ENCODE peak calls at places on chromosome 3, in seven cellular contexts. H, P, B, O, L, T and S are unnamed samples.

GRCh38 chr3:132535575-132536441 is 61.3 kb upstream of the ACKR4 start:
- DNase-seq in T (peak), L (peak), B (no peak), P (peak), O (no peak), H (peak), S (peak)

GRCh38 chr3:56321383-56321782 is 146.9 kb downstream of the ERC2 start:
- DNase-seq in B (no peak), T (no peak), P (no peak), H (no peak), L (no peak), O (no peak), S (no peak)

GRCh38 chr3:45367451-45367850 is 20.9 kb upstream of the LARS2 start:
- DNase-seq in T (peak), B (no peak), H (no peak), O (no peak), L (no peak), P (no peak), S (no peak)

GRCh38 chr3:79953591-79954105 is 185.8 kb upstream of the ROBO1 start:
- DNase-seq in P (no peak), T (no peak), B (no peak), O (no peak), L (no peak), H (no peak), S (no peak)

GRCh38 chr3:38648659-38649499 is 608 bp downstream of the SCN5A start:
- DNase-seq in O (no peak), T (no peak), L (peak), H (no peak), P (peak), B (no peak), S (no peak)

GRCh38 chr3:171393032-171393744 is 67.0 kb downstream of the TNIK start:
- DNase-seq in P (no peak), B (no peak), T (no peak), O (no peak), L (no peak), H (no peak), S (no peak)

GRCh38 chr3:190281308-190282051 is 40.8 kb downstream of the CLDN1 start:
- DNase-seq in P (no peak), O (no peak), B (no peak), T (no peak), L (no peak), H (no peak), S (no peak)

GRCh38 chr3:52068055-52068704 is 11.8 kb upstream of the DUSP7 start:
- DNase-seq in T (no peak), B (no peak), O (no peak), P (peak), L (no peak), H (no peak), S (no peak)

GRCh38 chr3:192467230-192468186 is 259.8 kb downstream of the FGF12 start:
- DNase-seq in B (no peak), H (peak), O (no peak), T (peak), L (no peak), P (peak), S (no peak)

GRCh38 chr3:188194327-188194726 is 40.4 kb downstream of the LPP start:
- DNase-seq in L (no peak), H (no peak), O (no peak), T (no peak), B (no peak), P (no peak), S (no peak)

GRCh38 chr3:161409069-161409468 is 37.8 kb upstream of the SPTSSB start:
- DNase-seq in B (no peak), T (peak), H (no peak), P (peak), L (no peak), O (no peak), S (no peak)

GRCh38 chr3:34106879-34107278 is 308.4 kb downstream of the PDCD6IP start:
- DNase-seq in L (no peak), B (no peak), P (peak), T (peak), H (peak), O (no peak), S (peak)

GRCh38 chr3:137035631-137036030 is 77.8 kb downstream of the IL20RB start:
- DNase-seq in B (no peak), P (no peak), O (no peak), T (peak), H (no peak), L (no peak), S (no peak)

GRCh38 chr3:53974314-53974713 is 82.7 kb upstream of the SELENOK start:
- DNase-seq in T (no peak), O (no peak), H (no peak), B (no peak), L (no peak), P (no peak), S (no peak)

GRCh38 chr3:187628169-187628568 is 42.0 kb downstream of the SST start:
- DNase-seq in B (no peak), L (no peak), P (no peak), T (no peak), O (no peak), H (no peak), S (no peak)

GRCh38 chr3:165283328-165283727 is 87.1 kb upstream of the SLITRK3 start:
- DNase-seq in L (no peak), O (no peak), B (no peak), T (no peak), H (no peak), P (no peak), S (no peak)

GRCh38 chr3:171407746-171408145 is 52.5 kb downstream of the TNIK start:
- DNase-seq in H (no peak), B (no peak), P (no peak), T (no peak), O (no peak), L (no peak), S (no peak)

GRCh38 chr3:126996905-126997304 is 14.0 kb downstream of the PLXNA1 start:
- DNase-seq in H (no peak), T (no peak), L (peak), O (no peak), P (no peak), B (no peak), S (no peak)

GRCh38 chr3:143600762-143601161 is 247.5 kb downstream of the SLC9A9 start:
- DNase-seq in P (no peak), B (no peak), H (no peak), O (no peak), L (no peak), T (no peak), S (no peak)

GRCh38 chr3:15497984-15498383 is 23.5 kb downstream of the COLQ start:
- DNase-seq in T (no peak), L (no peak), H (no peak), O (no peak), B (no peak), P (no peak), S (no peak)

GRCh38 chr3:187669675-187670504 is at the start of gene SST:
- DNase-seq in P (no peak), O (peak), L (no peak), T (peak), H (no peak), B (peak), S (no peak)

GRCh38 chr3:131075632-131076328 is 49.1 kb downstream of the NEK11 start:
- DNase-seq in O (no peak), T (no peak), P (no peak), L (no peak), H (no peak), B (no peak), S (no peak)

GRCh38 chr3:113773381-113773780 is 26.5 kb downstream of the ATP6V1A start:
- DNase-seq in B (no peak), P (no peak), L (no peak), O (no peak), H (no peak), T (no peak), S (no peak)

GRCh38 chr3:40800343-40800742 is 275.6 kb downstream of the ZNF621 start:
- DNase-seq in T (peak), L (peak), O (no peak), P (no peak), H (peak), B (no peak), S (no peak)

GRCh38 chr3:191290311-191291025 is 38.7 kb upstream of the CCDC50 start:
- DNase-seq in H (no peak), B (no peak), O (no peak), P (no peak), L (no peak), T (no peak), S (no peak)

GRCh38 chr3:10437272-10437994 is 68.0 kb downstream of the ATP2B2 start:
- DNase-seq in O (no peak), B (no peak), T (no peak), P (no peak), H (no peak), L (no peak), S (peak)

GRCh38 chr3:170081079-170081741 is 43.4 kb downstream of the GPR160 start:
- DNase-seq in L (no peak), H (no peak), P (no peak), O (no peak), B (no peak), T (no peak), S (no peak)

GRCh38 chr3:196378442-196378841 is 40.3 kb upstream of the TM4SF19 start:
- DNase-seq in B (no peak), T (no peak), P (no peak), O (no peak), H (no peak), L (no peak), S (no peak)

GRCh38 chr3:14263317-14264005 is 84.8 kb downstream of the LSM3 start:
- DNase-seq in B (no peak), T (no peak), P (no peak), O (no peak), L (no peak), H (no peak), S (peak)

GRCh38 chr3:146814601-146815315 is 209.6 kb upstream of the PLSCR5 start:
- DNase-seq in H (no peak), L (no peak), T (no peak), B (no peak), O (no peak), P (no peak), S (no peak)

GRCh38 chr3:23740517-23741402 is 65.0 kb upstream of the UBE2E1 start:
- DNase-seq in P (no peak), H (peak), O (no peak), B (no peak), L (peak), T (peak), S (no peak)

GRCh38 chr3:52095990-52096775 is 39.8 kb upstream of the DUSP7 start:
- DNase-seq in H (no peak), T (no peak), P (no peak), B (peak), O (peak), L (no peak), S (no peak)

GRCh38 chr3:134437211-134437752 is 48.5 kb downstream of the ANAPC13 start:
- DNase-seq in P (no peak), H (no peak), B (no peak), L (no peak), O (no peak), T (no peak), S (no peak)
- H3K27ac ChIP-seq in P (no peak), H (no peak), B (no peak), L (no peak), O (no peak), T (no peak), S (no peak)

DNA sequence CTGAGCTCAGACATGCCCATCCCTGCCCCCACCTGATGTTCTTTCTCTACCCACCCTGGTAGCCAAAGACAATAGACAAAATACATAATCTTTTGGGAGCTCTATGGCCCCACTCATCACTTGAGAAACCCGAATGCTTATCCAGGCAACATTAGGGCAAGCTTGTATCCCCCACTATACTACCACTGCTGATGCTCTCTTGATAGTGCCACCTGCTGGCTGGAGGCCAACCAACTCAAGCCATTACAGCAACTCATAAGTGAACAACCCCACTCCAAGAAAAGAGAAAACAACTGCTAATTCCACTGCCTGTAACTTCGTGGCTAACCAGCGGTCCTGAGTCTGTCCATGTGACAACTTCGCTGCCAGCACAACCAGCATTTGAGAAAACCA is 342.5 kb upstream of the TGFBR2 start:
- DNase-seq in O (no peak), P (no peak), L (no peak), H (no peak), T (no peak), B (no peak), S (no peak)
- TF ChIP-seq CTCF in O (no peak), P (no peak), L (no peak), H (peak), T (no peak), B (no peak), S (no peak)

DNA sequence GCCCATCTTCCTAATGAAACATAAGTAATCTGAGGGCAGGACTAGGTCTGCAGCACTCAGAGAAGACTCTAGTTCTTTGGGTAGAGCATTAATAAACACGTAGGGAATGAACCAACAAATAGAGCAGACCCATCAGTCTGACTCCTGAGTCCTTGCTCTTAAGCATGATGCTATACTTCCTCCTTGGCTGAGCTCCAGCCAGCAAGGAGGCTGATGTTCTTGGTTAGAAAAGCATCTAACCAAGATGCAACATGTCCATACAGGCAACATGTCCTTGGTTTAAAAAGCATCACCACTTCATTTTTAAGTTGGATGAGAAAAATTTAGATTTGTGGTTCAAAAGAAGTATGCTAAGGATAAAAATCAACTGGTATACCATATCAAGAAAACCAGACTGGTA is 8.5 kb upstream of the MYH15 start:
- DNase-seq in T (no peak), H (no peak), P (no peak), L (no peak), O (no peak), B (no peak), S (no peak)
- H3K4me3 ChIP-seq in T (no peak), H (no peak), P (no peak), L (no peak), O (no peak), B (no peak), S (no peak)

GRCh38 chr3:31307131-31307785 is 225.5 kb upstream of the STT3B start:
- DNase-seq in L (no peak), O (no peak), B (no peak), H (no peak), T (no peak), P (no peak), S (no peak)
- H3K27ac ChIP-seq in L (no peak), O (no peak), B (no peak), H (no peak), T (no peak), P (no peak), S (no peak)

GRCh38 chr3:3015472-3016089 is 94.6 kb downstream of the IL5RA start:
- DNase-seq in L (no peak), B (no peak), T (peak), P (peak), O (no peak), H (peak), S (no peak)
- TF ChIP-seq CTCF in L (no peak), B (peak), T (peak), P (peak), O (peak), H (peak), S (peak)